ENCODE peak calls at places on chromosomes 16 and 17, in eight cellular contexts. N, P, I, A, Z, E, Q and L are unnamed samples.

GRCh38 chr16:74521691-74522090 is 85.2 kb downstream of the GLG1 start:
- DNase-seq in I (peak; percentile 15), A (no peak), Q (no peak), E (no peak), N (no peak), P (no peak), Z (no peak), L (no peak)

GRCh38 chr16:15725641-15726240 is 75.7 kb downstream of the NDE1 start:
- DNase-seq in I (no peak), A (no peak), Q (no peak), E (no peak), P (no peak), N (no peak), Z (no peak), L (no peak)

GRCh38 chr17:18261146-18261515 is 669 bp downstream of the MIEF2 start:
- DNase-seq in Q (peak; percentile 74), I (peak; percentile 30), P (peak; percentile 98), A (peak; percentile 65), E (peak; percentile 66), Z (peak; percentile 24), N (peak; percentile 66), L (peak; percentile 91)

GRCh38 chr17:67243284-67243683 is 1.7 kb downstream of the HELZ start:
- DNase-seq in Z (no peak), E (no peak), P (no peak), I (no peak), A (no peak), N (no peak), Q (no peak), L (no peak)

GRCh38 chr17:47700471-47701449 is 6.8 kb downstream of the TBKBP1 start:
- DNase-seq in Q (no peak), E (no peak), Z (no peak), I (no peak), P (no peak), A (no peak), N (no peak), L (no peak)

GRCh38 chr17:68600123-68600880 is 865 bp downstream of the FAM20A start:
- DNase-seq in E (no peak), A (no peak), N (peak; percentile 10), P (peak; percentile 87), I (no peak), Q (no peak), Z (peak; percentile 59), L (no peak)

GRCh38 chr17:27573971-27574525 is 56.9 kb upstream of the LGALS9 start:
- DNase-seq in A (no peak), N (no peak), Z (no peak), I (peak; percentile 62), P (no peak), E (no peak), Q (no peak), L (no peak)

GRCh38 chr16:53872248-53873221 is 168.6 kb downstream of the FTO start:
- DNase-seq in I (peak; percentile 39), A (no peak), E (no peak), P (no peak), Z (no peak), N (no peak), Q (peak; percentile 54), L (no peak)

GRCh38 chr16:57268804-57269800 is 15.4 kb downstream of the PLLP start:
- DNase-seq in I (no peak), Q (no peak), E (peak; percentile 72), A (peak; percentile 91), N (peak; percentile 88), Z (peak; percentile 56), P (peak; percentile 34), L (no peak)

GRCh38 chr16:68367891-68368601 is 57.2 kb downstream of the PRMT7 start:
- DNase-seq in E (no peak), P (no peak), N (no peak), Z (no peak), I (no peak), A (no peak), Q (no peak), L (no peak)

GRCh38 chr16:50293994-50294855 is 27.9 kb downstream of the ADCY7 start:
- DNase-seq in P (no peak), E (no peak), I (no peak), A (no peak), N (no peak), Z (no peak), Q (no peak), L (no peak)

GRCh38 chr16:84712138-84712671 is 12.4 kb downstream of the USP10 start:
- DNase-seq in E (no peak), Z (no peak), N (no peak), A (no peak), I (no peak), P (peak; percentile 64), Q (no peak), L (no peak)

GRCh38 chr16:67936124-67936875 is at the start of gene PSMB10:
- DNase-seq in N (no peak), A (peak; percentile 83), Z (peak; percentile 51), Q (no peak), P (peak; percentile 40), E (peak; percentile 45), I (peak; percentile 73), L (peak; percentile 51)

GRCh38 chr17:16443390-16444257 is 28.3 kb downstream of the TRPV2 start:
- DNase-seq in N (no peak), Z (no peak), E (peak; percentile 67), P (no peak), Q (peak; percentile 65), A (no peak), I (no peak), L (no peak)
- H3K4me1 ChIP-seq in N (peaks cover 30% of the 10 kb centered on the region), Z (peaks cover 72% of the 10 kb centered on the region), E (peaks cover 33% of the 10 kb centered on the region), P (peaks cover 51% of the 10 kb centered on the region), Q (peaks cover 27% of the 10 kb centered on the region), A (peaks cover 10% of the 10 kb centered on the region), I (peaks cover 10% of the 10 kb centered on the region), L (peaks cover 25% of the 10 kb centered on the region)

DNA sequence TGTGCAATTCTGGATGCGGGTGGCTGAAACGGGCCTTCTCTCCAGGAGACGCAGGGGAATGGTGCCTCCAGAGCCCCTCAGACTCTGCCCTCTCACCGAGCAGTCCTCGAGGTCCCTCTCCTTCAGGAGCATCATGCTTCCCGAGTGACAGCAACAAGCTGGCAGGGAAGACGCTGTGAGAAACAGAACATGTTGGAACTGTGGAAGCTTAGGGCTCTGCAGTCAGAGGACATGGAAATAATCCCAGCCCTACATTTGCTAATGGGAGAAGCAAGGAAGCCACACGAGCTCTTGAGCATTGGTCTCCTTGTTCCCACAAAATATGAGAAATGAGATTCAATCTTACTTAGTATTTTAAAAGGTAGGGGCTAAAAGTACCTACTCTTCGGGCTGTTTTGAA is 115.0 kb downstream of the DYNLRB2 start:
- DNase-seq in I (no peak), P (no peak), Z (no peak), A (no peak), E (no peak), N (no peak), Q (no peak), L (no peak)
- H3K27ac ChIP-seq in I (no peak overlapping the region), P (no peak overlapping the region), Z (no peak overlapping the region), A (no peak overlapping the region), E (no peak overlapping the region), N (no peak overlapping the region), Q (no peak overlapping the region), L (no peak overlapping the region)

DNA sequence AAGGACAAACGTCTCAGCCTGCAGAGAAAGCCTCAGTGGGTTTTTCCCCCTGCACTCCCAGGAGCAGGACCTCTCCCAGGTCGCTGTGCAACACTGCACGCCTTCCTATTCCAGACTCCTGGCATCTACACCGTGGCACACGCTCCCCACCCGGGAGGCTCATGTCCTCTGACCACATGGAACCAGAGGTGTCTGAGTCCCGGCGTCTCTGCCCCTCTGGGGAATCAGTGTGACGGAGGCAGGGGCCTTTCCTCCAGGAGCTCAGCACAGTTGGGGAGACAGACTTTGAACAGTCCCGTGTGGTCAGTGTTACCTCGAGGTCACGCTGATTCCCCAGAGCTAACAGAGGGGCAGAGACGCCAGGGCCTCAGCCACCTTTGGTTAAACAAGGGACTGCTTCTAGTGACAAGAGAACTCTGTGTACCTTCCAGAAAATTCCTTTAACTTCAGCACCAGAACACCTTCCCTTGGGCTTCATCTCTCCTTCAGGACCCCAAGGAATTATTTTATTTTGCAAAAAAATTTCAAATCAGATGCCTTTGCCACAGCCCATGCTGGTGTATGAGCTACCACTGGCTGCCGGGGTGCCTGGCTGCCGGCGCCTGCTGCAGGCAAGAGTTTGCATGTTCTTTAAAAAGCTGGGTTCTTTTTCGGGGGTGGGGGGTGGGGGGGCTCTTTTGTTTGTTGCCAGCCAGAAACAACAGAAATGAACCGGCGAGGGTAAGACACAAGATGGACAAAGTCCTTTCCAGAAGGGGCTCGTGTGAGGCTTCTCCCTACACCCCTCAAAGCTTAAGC is 6.6 kb downstream of the CANT1 start:
- DNase-seq in P (no peak), A (peak; percentile 25), E (no peak), Q (no peak), Z (no peak), N (no peak), I (no peak), L (peak; percentile 60)
- H3K4me1 ChIP-seq in P (peaks cover 18% of the 10 kb centered on the region), A (peaks cover 46% of the 10 kb centered on the region), E (peaks cover 4% of the 10 kb centered on the region), Q (peaks cover 12% of the 10 kb centered on the region), Z (peaks cover 44% of the 10 kb centered on the region), N (peaks cover 72% of the 10 kb centered on the region), I (no peaks in the 10 kb centered on the region), L (peaks cover 28% of the 10 kb centered on the region)

GRCh38 chr16:77823067-77823466 is 34.7 kb downstream of the VAT1L start:
- DNase-seq in A (no peak), P (no peak), N (no peak), Q (no peak), Z (no peak), E (no peak), I (no peak), L (no peak)
- H3K27ac ChIP-seq in A (no peak overlapping the region), P (no peak overlapping the region), N (no peak overlapping the region), Q (no peak overlapping the region), Z (no peak overlapping the region), E (no peak overlapping the region), I (no peak overlapping the region), L (no peak overlapping the region)